ENCODE peak calls at places on chromosome 3, in six cellular contexts. F is fibroblast of the aortic adventitia, N is uterus, B is skeletal muscle cell, I is dorsolateral prefrontal cortex, T is stomach. R is an unnamed sample.

GRCh38 chr3:11185564-11186317 is 31.4 kb downstream of the HRH1 start:
- DNase-seq in F (peak), N (peak), B (peak), I (no peak), T (peak), R (peak)

GRCh38 chr3:77467702-77468407 is 428.0 kb downstream of the ROBO2 start:
- DNase-seq in F (no peak), N (no peak), B (no peak), I (no peak), T (peak), R (peak)

GRCh38 chr3:94171954-94172353 is 109.1 kb downstream of the NSUN3 start:
- DNase-seq in F (no peak), N (no peak), B (no peak), I (no peak), T (no peak), R (no peak)

GRCh38 chr3:122233109-122233952 is 49.9 kb downstream of the CASR start:
- DNase-seq in F (no peak), N (no peak), B (no peak), I (no peak), T (no peak), R (no peak)

GRCh38 chr3:80785475-80785874 is 976.0 kb downstream of the GBE1 start:
- DNase-seq in F (no peak), N (no peak), B (no peak), I (no peak), T (no peak), R (no peak)

GRCh38 chr3:108329508-108329907 is 33.2 kb downstream of the HHLA2 start:
- DNase-seq in F (peak), N (no peak), B (no peak), I (no peak), T (no peak), R (no peak)

GRCh38 chr3:129777806-129778205 is 115.7 kb downstream of the TMCC1 start:
- DNase-seq in F (no peak), N (no peak), B (no peak), I (no peak), T (no peak), R (no peak)

GRCh38 chr3:28012830-28013229 is 228.6 kb upstream of the CMC1 start:
- DNase-seq in F (peak), N (no peak), B (no peak), I (no peak), T (no peak), R (no peak)

GRCh38 chr3:177262396-177262795 is 65.1 kb upstream of the TBL1XR1 start:
- DNase-seq in F (no peak), N (no peak), B (no peak), I (no peak), T (no peak), R (peak)

GRCh38 chr3:139601191-139601961 is 61.8 kb upstream of the RBP1 start:
- DNase-seq in F (no peak), N (no peak), B (no peak), I (no peak), T (no peak), R (no peak)

GRCh38 chr3:141114816-141115458 is 63.8 kb downstream of the SPSB4 start:
- DNase-seq in F (no peak), N (no peak), B (no peak), I (no peak), T (no peak), R (no peak)

GRCh38 chr3:169283902-169284451 is 379.5 kb downstream of the MECOM start:
- DNase-seq in F (no peak), N (no peak), B (no peak), I (no peak), T (peak), R (no peak)

DNA sequence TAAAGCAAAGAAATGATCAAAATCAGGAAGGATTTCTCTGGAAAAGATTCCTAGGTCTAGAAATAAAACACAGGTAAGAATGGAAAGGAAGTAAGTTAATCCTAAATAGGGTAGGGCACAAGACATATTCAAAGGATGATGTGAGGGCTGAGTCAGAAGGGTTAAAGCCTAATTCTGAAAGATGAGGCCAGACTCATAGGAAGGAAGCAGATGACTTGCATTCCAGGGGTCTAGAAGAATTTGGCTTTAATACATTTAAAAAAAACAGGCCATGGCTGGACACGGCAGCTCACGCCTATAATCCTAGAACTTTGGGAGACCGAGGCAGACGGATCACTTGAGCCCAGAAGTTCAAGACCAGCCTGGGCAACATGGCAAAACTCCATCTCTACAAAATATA is 3.2 kb downstream of the SSR3 start:
- DNase-seq in F (peak), N (no peak), B (no peak), I (no peak), T (no peak), R (peak)
- H3K4me3 ChIP-seq in F (peak), N (no peak), B (peak), I (no peak), T (no peak), R (no peak)

DNA sequence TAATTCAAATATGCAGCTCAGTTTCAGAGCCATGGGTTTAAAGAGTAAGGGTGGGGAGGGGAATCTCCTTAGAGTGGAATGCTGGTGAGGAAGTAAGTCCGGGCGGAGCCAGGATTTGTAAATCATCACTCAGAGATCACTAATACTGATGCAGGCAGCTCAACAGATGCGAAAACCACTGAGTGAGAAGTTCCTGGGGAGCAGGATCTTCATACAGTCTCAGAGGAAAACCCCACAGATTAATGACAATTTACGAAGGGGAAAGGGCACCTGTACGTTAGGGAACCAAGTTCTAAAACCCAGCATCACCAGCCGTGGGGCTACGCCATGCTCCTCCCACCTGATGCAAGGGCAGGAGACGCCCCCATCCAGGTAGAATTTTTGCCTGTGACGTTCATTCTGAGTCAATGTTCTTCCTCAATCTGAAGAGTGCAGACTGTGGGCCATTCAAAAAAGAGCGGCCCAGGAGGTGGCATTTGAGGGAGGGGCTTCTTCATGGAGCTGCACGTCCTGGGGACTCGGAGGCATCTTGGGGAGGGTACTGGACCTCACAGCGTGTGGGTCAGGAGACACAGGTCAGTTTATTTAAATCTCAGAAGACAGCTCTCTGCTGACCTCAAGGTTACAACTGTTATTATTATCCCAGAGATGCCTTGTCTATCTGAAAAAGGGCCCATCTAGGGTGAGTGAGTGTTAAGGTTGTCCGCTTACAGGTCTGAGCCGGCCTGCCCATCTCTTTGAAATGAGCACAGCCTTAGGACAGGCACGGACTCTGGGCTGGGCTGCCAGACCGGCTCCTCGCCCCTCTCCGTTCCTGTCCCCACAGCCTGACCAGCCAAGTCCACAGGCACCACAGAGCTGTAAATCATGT is 228.0 kb downstream of the XXYLT1 start:
- DNase-seq in F (no peak), N (no peak), B (no peak), I (no peak), T (peak), R (no peak)
- H3K4me3 ChIP-seq in F (no peak), N (no peak), B (no peak), I (no peak), T (no peak), R (no peak)

GRCh38 chr3:186787642-186788481 is 4.5 kb downstream of the EIF4A2 start:
- DNase-seq in F (peak), N (no peak), B (no peak), I (no peak), T (no peak), R (no peak)
- H3K4me3 ChIP-seq in F (peak), N (no peak), B (no peak), I (peak), T (peak), R (no peak)

GRCh38 chr3:14143826-14144225 is 19.0 kb downstream of the TMEM43 start:
- DNase-seq in F (peak), N (peak), B (peak), I (no peak), T (no peak), R (peak)

GRCh38 chr3:14144423-14145075 is 19.7 kb downstream of the TMEM43 start:
- DNase-seq in F (peak), N (peak), B (peak), I (no peak), T (peak), R (peak)

GRCh38 chr3:14145670-14146380 is 21.0 kb downstream of the TMEM43 start:
- DNase-seq in F (no peak), N (no peak), B (no peak), I (no peak), T (no peak), R (no peak)

GRCh38 chr3:14146381-14147062 is 21.7 kb downstream of the TMEM43 start:
- DNase-seq in F (no peak), N (no peak), B (no peak), I (no peak), T (no peak), R (no peak)

GRCh38 chr3:14145236-14145635 is 20.4 kb downstream of the TMEM43 start:
- DNase-seq in F (peak), N (no peak), B (no peak), I (no peak), T (no peak), R (no peak)
- H3K4me3 ChIP-seq in F (no peak), N (no peak), B (no peak), I (no peak), T (no peak), R (no peak)

GRCh38 chr3:49009391-49009790 is 2.2 kb downstream of the WDR6 start:
- DNase-seq in F (no peak), N (no peak), B (no peak), I (no peak), T (no peak), R (no peak)
- H3K4me3 ChIP-seq in F (no peak), N (no peak), B (no peak), I (no peak), T (no peak), R (no peak)

GRCh38 chr3:62095756-62096155 is 277.6 kb downstream of the FEZF2 start:
- DNase-seq in F (no peak), N (no peak), B (no peak), I (no peak), T (no peak), R (no peak)
- H3K4me3 ChIP-seq in F (no peak), N (no peak), B (no peak), I (no peak), T (no peak), R (no peak)

GRCh38 chr3:50612973-50613851 is 1.6 kb upstream of the CISH start:
- DNase-seq in F (no peak), N (no peak), B (no peak), I (no peak), T (no peak), R (no peak)
- H3K4me3 ChIP-seq in F (peak), N (no peak), B (no peak), I (no peak), T (peak), R (no peak)

GRCh38 chr3:171189394-171189793 is 162.9 kb upstream of the SLC2A2 start:
- DNase-seq in F (no peak), N (no peak), B (no peak), I (no peak), T (no peak), R (no peak)
- H3K4me3 ChIP-seq in F (no peak), N (no peak), B (no peak), I (no peak), T (no peak), R (no peak)

GRCh38 chr3:69084668-69085542 is at the start of gene ARL6IP5:
- DNase-seq in F (peak), N (peak), B (peak), I (peak), T (peak), R (peak)

GRCh38 chr3:69086133-69086722 is 1.5 kb downstream of the ARL6IP5 start:
- DNase-seq in F (peak), N (peak), B (peak), I (peak), T (peak), R (peak)

GRCh38 chr3:69085543-69086132 is 901 bp downstream of the ARL6IP5 start:
- DNase-seq in F (peak), N (peak), B (no peak), I (peak), T (peak), R (no peak)

GRCh38 chr3:69082805-69083204 is 1.9 kb upstream of the ARL6IP5 start:
- DNase-seq in F (peak), N (no peak), B (peak), I (no peak), T (peak), R (peak)

DNA sequence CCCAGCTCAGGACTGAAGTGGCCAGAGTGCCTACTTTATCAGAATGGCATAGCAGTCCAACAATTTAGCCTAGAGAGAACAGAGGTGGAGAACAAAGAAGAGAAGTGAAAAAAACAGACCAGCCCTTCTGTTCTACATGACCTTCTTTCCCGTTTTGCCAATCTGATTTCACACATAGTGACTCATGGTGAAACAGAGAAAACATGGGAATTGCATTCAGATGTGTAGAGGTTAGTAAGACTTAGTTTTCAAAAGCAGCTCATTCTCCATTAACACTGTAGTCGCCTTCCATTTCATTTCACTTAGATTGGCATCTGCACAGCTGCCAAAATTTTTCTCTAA is 440 bp upstream of the ARL6IP5 start:
- DNase-seq in F (peak), N (no peak), B (peak), I (no peak), T (peak), R (peak)
- H3K4me3 ChIP-seq in F (peak), N (peak), B (peak), I (peak), T (peak), R (peak)

R was measured in kidney epithelial cell.